ENCODE peak calls at places on chromosomes 12 and 14, in four cellular contexts. N is HepG2, F is K562, I is GM12878. C is an unnamed sample.

GRCh38 chr12:51823875-51824565 is 24.5 kb downstream of the FIGNL2 start:
- DNase-seq in F (peak; percentile 69), I (no peak), N (peak; percentile 59), C (peak; percentile 70)

GRCh38 chr12:85531345-85531744 is 251.3 kb downstream of the ALX1 start:
- DNase-seq in F (no peak), N (no peak), I (peak; percentile 43), C (no peak)

GRCh38 chr14:100158566-100159106 is 809 bp downstream of the DEGS2 start:
- DNase-seq in F (no peak), I (no peak), N (no peak), C (no peak)

GRCh38 chr14:71597955-71598659 is 334.1 kb upstream of the RGS6 start:
- DNase-seq in N (no peak), F (no peak), I (no peak), C (no peak)

GRCh38 chr14:73943083-73943482 is 6.8 kb downstream of the FAM161B start:
- DNase-seq in N (peak; percentile 32), F (no peak), I (no peak), C (peak; percentile 9)

GRCh38 chr14:52960627-52961026 is 9.8 kb upstream of the FERMT2 start:
- DNase-seq in I (no peak), N (no peak), F (no peak), C (no peak)

GRCh38 chr12:131095826-131096680 is 142.3 kb downstream of the ADGRD1 start:
- DNase-seq in I (no peak), N (no peak), F (no peak), C (no peak)

GRCh38 chr14:104802120-104802912 is 1.4 kb downstream of the ZBTB42 start:
- DNase-seq in I (no peak), N (no peak), F (no peak), C (no peak)

GRCh38 chr14:51535443-51536044 is 116.2 kb upstream of the FRMD6 start:
- DNase-seq in N (no peak), F (no peak), I (no peak), C (no peak)

GRCh38 chr12:44874981-44875416 is 1.1 kb downstream of the NELL2 start:
- DNase-seq in F (no peak), I (no peak), N (no peak), C (peak; percentile 2)

GRCh38 chr14:100132903-100133510 is 26.4 kb downstream of the DEGS2 start:
- DNase-seq in I (no peak), N (no peak), F (no peak), C (no peak)

GRCh38 chr14:77372304-77372841 is 4.5 kb downstream of the TMED8 start:
- DNase-seq in I (peak; percentile 83), F (no peak), N (peak; percentile 36), C (no peak)

GRCh38 chr12:9143137-9143536 is 27.4 kb upstream of the A2M start:
- DNase-seq in N (no peak), I (no peak), F (no peak), C (no peak)

GRCh38 chr14:100106260-100106659 is 41.0 kb downstream of the EVL start:
- DNase-seq in N (no peak), I (no peak), F (no peak), C (no peak)

GRCh38 chr12:69331482-69331845 is 16.7 kb upstream of the LYZ start:
- DNase-seq in I (no peak), N (no peak), F (no peak), C (no peak)
- TF ChIP-seq CHD2 in I (no peak), N (no peak), F (no peak), C (no peak)

GRCh38 chr12:49233842-49234526 is 30.9 kb upstream of the TUBA1C start:
- DNase-seq in N (no peak), F (peak; percentile 87), I (peak; percentile 35), C (no peak)
- TF ChIP-seq JUNB in N (no peak), F (no peak), I (no peak), C (no peak)

GRCh38 chr12:12331244-12331771 is 18.7 kb downstream of the MANSC1 start:
- DNase-seq in I (no peak), N (no peak), F (no peak), C (no peak)

GRCh38 chr12:12333980-12334709 is 15.9 kb downstream of the MANSC1 start:
- DNase-seq in N (peak; percentile 53), I (peak; percentile 19), F (peak; percentile 64), C (peak; percentile 72)

GRCh38 chr12:12331896-12332295 is 18.1 kb downstream of the MANSC1 start:
- DNase-seq in N (no peak), F (no peak), I (no peak), C (no peak)

GRCh38 chr12:12334710-12335040 is 15.4 kb downstream of the MANSC1 start:
- DNase-seq in I (no peak), N (no peak), F (no peak), C (no peak)

DNA sequence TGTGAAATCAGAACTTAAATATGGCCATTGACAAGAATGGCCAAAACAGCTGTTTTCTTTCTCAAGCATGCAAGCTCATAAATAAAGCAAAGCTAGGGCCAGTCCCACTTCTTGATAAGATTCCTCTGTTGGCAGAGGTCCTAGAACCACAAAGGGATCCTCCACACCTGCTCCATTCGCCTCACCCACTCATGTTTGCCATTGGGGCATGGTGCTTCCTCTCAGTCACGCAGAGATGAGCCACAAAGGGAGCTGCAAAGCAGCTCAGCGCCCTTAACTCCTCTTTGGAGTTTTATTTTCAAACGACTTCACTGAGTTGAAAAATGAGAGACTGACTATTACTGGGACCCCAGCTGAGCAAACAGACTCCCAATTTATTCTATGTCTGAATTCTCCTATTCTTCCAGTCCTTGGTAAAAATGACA is 16.6 kb downstream of the MANSC1 start:
- DNase-seq in I (no peak), F (no peak), N (no peak), C (no peak)
- TF ChIP-seq CHD2 in I (no peak), F (no peak), N (no peak), C (no peak)

DNA sequence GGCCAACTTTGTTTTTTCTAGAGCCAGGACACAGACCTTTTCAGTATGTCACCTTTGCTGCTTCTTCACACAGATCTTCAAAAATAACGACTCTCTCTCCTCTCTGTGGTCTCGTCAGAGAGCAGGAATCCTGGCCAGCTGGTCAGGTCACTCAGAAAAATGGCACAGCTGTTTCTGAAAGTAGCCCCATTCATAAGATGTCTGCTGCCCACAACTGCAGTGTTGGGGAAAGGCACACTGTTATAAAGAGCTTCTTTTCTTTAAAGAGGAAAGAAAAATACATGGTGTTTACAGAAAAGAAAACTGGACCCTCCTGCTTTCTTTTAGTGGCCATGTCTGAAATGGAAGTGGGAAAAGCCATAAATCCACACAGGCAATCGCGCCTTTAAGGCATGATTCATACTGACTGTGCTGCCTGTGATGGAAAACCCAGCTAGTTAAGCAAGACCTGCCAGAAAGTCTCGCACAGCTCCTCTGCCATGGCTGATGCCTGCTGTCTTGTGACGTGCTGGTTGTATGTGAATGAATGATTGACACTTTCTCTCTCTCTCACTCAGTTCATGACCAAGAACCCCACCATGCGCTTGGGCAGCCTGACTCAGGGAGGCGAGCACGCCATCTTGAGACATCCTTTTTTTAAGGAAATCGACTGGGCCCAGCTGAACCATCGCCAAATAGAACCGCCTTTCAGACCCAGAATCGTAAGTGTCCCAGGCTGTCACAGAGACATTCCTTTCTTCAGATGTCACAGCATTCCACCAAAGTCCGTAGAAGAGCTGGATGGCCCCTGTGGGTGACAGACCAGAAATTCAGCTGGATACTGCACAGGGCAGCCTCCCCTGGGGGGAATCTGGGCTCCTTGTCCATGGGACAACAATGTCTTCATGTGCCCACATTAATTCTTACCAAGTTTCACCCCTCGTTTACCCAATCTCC is 147.9 kb upstream of the HIF1A start:
- DNase-seq in N (no peak), I (no peak), F (no peak), C (peak; percentile 74)
- TF ChIP-seq JUNB in N (no peak), I (no peak), F (no peak), C (peak; percentile 24)

GRCh38 chr12:109277255-109277898 is 31.7 kb downstream of the FOXN4 start:
- DNase-seq in F (no peak), I (no peak), N (no peak), C (no peak)
- TF ChIP-seq CHD2 in F (no peak), I (no peak), N (no peak), C (no peak)